ENCODE peak calls at places on chromosomes 16 and 17, in six cellular contexts. W is ascending aorta, I is dorsolateral prefrontal cortex, E is colonic mucosa, Y is vagina, F is neural progenitor cell. U is an unnamed sample. For H3K27me3, the result is how much of the 10 kb centered on the place peaks cover.

GRCh38 chr17:6450926-6451717 is 6.9 kb downstream of the PIMREG start:
- DNase-seq in W (no peak), I (no peak), E (no peak), Y (no peak), F (no peak), U (no peak)

GRCh38 chr17:12998461-12998860 is 19.4 kb downstream of the ELAC2 start:
- DNase-seq in W (no peak), I (no peak), E (no peak), Y (no peak), F (no peak), U (no peak)

GRCh38 chr17:64687959-64688358 is 25.9 kb upstream of the SMURF2 start:
- DNase-seq in W (no peak), I (no peak), E (no peak), Y (no peak), F (no peak), U (no peak)

GRCh38 chr17:80569936-80570335 is 25.3 kb downstream of the RPTOR start:
- DNase-seq in W (no peak), I (no peak), E (no peak), Y (no peak), F (no peak), U (no peak)

GRCh38 chr16:25063865-25064264 is 47.7 kb upstream of the LCMT1 start:
- DNase-seq in W (no peak), I (no peak), E (no peak), Y (no peak), F (no peak), U (no peak)

GRCh38 chr16:89658221-89658879 is 714 bp downstream of the SPATA33 start:
- DNase-seq in W (no peak), I (no peak), E (peak), Y (no peak), F (peak), U (no peak)

GRCh38 chr16:56203052-56203451 is 11.8 kb downstream of the GNAO1 start:
- DNase-seq in W (no peak), I (no peak), E (no peak), Y (no peak), F (peak), U (peak)

GRCh38 chr16:79274197-79274596 is 326.3 kb downstream of the MAF start:
- DNase-seq in W (no peak), I (no peak), E (no peak), Y (no peak), F (no peak), U (no peak)

GRCh38 chr17:45123930-45124796 is 8.2 kb downstream of the PLCD3 start:
- DNase-seq in W (no peak), I (no peak), E (peak), Y (no peak), F (no peak), U (peak)

GRCh38 chr16:70391881-70392481 is 45.3 kb downstream of the DDX19A start:
- DNase-seq in W (no peak), I (peak), E (no peak), Y (no peak), F (no peak), U (no peak)

GRCh38 chr17:1197781-1198490 is 18.2 kb upstream of the ABR start:
- DNase-seq in W (peak), I (no peak), E (peak), Y (no peak), F (no peak), U (peak)

GRCh38 chr16:74837056-74837455 is 62.4 kb upstream of the FA2H start:
- DNase-seq in W (no peak), I (no peak), E (no peak), Y (no peak), F (no peak), U (no peak)

GRCh38 chr17:60137731-60138130 is 12.0 kb upstream of the CA4 start:
- DNase-seq in W (no peak), I (no peak), E (no peak), Y (no peak), F (no peak), U (no peak)

GRCh38 chr17:39098474-39099090 is 52.9 kb downstream of the PLXDC1 start:
- DNase-seq in W (no peak), I (no peak), E (no peak), Y (no peak), F (no peak), U (no peak)

GRCh38 chr17:61457226-61457983 is 5.2 kb downstream of the TBX4 start:
- DNase-seq in W (no peak), I (no peak), E (no peak), Y (peak), F (peak), U (no peak)

GRCh38 chr16:86563489-86564345 is 2.9 kb upstream of the FOXC2 start:
- DNase-seq in W (peak), I (peak), E (peak), Y (no peak), F (peak), U (peak)

GRCh38 chr17:74354123-74354522 is 7.5 kb downstream of the BTBD17 start:
- DNase-seq in W (no peak), I (no peak), E (peak), Y (no peak), F (peak), U (no peak)

GRCh38 chr17:15451681-15452080 is 15.7 kb downstream of the CDRT4 start:
- DNase-seq in W (no peak), I (no peak), E (no peak), Y (no peak), F (no peak), U (no peak)

GRCh38 chr17:62692721-62693431 is 65.4 kb downstream of the MRC2 start:
- DNase-seq in W (no peak), I (no peak), E (no peak), Y (no peak), F (peak), U (no peak)

GRCh38 chr16:49855822-49856740 is at the start of gene ZNF423:
- DNase-seq in W (no peak), I (no peak), E (peak), Y (no peak), F (peak), U (no peak)

GRCh38 chr17:81801327-81801726 is 2.6 kb upstream of the GCGR start:
- DNase-seq in W (no peak), I (no peak), E (no peak), Y (no peak), F (no peak), U (no peak)

GRCh38 chr17:64534187-64534586 is 27.4 kb downstream of the CEP95 start:
- DNase-seq in W (no peak), I (no peak), E (no peak), Y (no peak), F (no peak), U (no peak)

GRCh38 chr17:80497726-80498241 is 21.4 kb upstream of the NPTX1 start:
- DNase-seq in W (no peak), I (no peak), E (no peak), Y (no peak), F (no peak), U (no peak)

GRCh38 chr16:82649766-82650165 is 23.0 kb downstream of the CDH13 start:
- DNase-seq in W (no peak), I (no peak), E (no peak), Y (no peak), F (no peak), U (no peak)

GRCh38 chr16:35298460-35299243 is 1839.2 kb downstream of the TP53TG3F start:
- DNase-seq in W (no peak), I (no peak), E (no peak), Y (no peak), F (no peak), U (no peak)

GRCh38 chr16:77288222-77288621 is 89.0 kb downstream of the SYCE1L start:
- DNase-seq in W (no peak), I (no peak), E (no peak), Y (no peak), F (no peak), U (no peak)

GRCh38 chr17:48439072-48439471 is 9.1 kb upstream of the SKAP1 start:
- DNase-seq in W (no peak), I (no peak), E (no peak), Y (no peak), F (no peak), U (no peak)
- H3K4me3 ChIP-seq in W (no peak), I (no peak), E (no peak), Y (no peak), F (no peak), U (no peak)

GRCh38 chr16:3472878-3473595 is 22.3 kb downstream of the C16orf90 start:
- DNase-seq in W (no peak), I (no peak), E (no peak), Y (no peak), F (no peak), U (no peak)
- H3K27ac ChIP-seq in W (no peak), I (no peak), E (no peak), Y (no peak), F (no peak), U (no peak)

DNA sequence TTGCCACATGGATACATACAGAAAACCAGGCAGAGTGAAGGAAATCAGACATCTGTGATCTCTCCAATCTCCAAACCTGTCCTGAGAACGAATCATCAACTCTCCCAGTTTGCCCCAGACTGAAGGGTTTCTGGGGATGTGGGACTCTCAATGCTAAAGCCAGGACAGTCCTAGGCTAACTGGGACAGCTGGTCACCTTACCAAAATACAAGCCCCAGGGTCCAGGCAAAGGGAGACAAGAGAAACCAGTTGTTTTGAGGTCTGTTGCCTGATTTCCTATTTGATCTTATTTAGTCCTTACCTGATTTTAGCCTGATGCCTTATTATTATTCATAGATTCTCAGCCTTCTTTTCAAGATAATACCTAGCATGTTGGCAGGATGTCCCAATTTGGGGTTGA is 51.7 kb upstream of the TAC4 start:
- DNase-seq in W (no peak), I (no peak), E (no peak), Y (no peak), F (no peak), U (no peak)
- H3K27me3 ChIP-seq in W (under half), I (under half), E (under half), Y (under half), F (half or more), U (under half)

GRCh38 chr16:29714396-29714795 is 31.4 kb downstream of the C16orf54 start:
- DNase-seq in W (no peak), I (no peak), E (no peak), Y (no peak), F (no peak), U (no peak)

GRCh38 chr16:29705030-29705429 is 26.1 kb downstream of the QPRT start:
- DNase-seq in W (no peak), I (no peak), E (no peak), Y (no peak), F (no peak), U (no peak)

GRCh38 chr16:29710227-29711219 is 31.5 kb downstream of the QPRT start:
- DNase-seq in W (no peak), I (peak), E (peak), Y (no peak), F (peak), U (peak)

GRCh38 chr16:29712770-29713169 is 33.0 kb downstream of the C16orf54 start:
- DNase-seq in W (no peak), I (no peak), E (no peak), Y (no peak), F (no peak), U (no peak)

DNA sequence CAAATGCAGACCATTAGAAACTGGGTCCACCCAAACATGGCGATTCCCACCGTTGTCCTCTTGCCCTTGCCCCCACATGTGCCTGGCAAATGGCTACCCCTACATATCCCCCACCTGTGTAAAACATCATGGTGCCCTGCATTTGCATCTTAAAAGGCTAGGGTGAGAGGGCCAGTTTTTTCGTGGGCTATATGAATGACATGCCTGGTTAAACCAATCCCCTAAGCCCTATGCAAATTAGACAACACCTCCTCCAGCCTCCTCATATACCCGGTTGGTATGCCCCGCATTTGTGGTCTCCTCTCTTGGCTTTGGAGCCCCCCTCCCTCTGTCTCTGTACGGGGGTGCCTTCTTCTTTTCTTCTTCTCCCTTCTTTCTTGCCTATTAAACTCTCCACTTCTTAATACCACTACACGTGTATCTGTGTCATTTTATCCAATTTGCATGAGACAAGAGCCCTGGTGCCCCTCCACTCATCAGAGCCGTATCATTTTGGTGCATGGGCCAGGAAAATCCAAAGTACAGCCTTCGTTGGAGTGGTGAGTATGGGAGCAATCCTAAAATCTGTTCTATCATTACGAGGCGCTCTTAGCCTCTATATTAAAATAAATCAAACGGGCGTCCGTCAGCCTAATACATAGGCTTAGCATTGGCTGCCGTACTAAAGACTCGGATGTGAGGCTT is 30.1 kb downstream of the QPRT start:
- DNase-seq in W (no peak), I (no peak), E (no peak), Y (no peak), F (peak), U (no peak)
- H3K4me3 ChIP-seq in W (no peak), I (no peak), E (no peak), Y (no peak), F (peak), U (no peak)

GRCh38 chr17:35052780-35053179 is 10.7 kb downstream of the RFFL start:
- DNase-seq in W (no peak), I (no peak), E (no peak), Y (no peak), F (no peak), U (no peak)
- H3K27ac ChIP-seq in W (no peak), I (peak), E (peak), Y (no peak), F (no peak), U (peak)

DNA sequence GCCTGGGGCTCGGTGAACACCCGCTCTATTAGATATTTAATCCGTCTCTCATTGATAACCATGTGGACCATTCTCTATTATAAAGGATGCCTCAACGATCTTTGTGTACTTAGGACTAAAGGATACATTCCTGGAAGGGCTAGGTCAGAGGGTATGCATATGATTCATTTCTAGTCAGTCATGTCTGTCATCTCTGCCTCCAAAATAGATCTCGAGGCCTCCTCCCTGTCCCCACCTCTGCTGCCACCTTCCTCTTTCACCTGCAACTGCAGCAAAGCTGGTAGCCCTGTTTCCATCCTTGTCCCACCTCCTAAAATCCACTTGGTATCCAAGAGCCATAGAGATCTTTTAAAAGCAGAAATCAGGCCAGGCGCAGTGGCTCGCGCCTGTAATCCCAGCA is 121.5 kb downstream of the KATNIP start:
- DNase-seq in W (no peak), I (no peak), E (no peak), Y (no peak), F (no peak), U (no peak)
- H3K27me3 ChIP-seq in W (under half), I (under half), E (under half), Y (under half), F (under half), U (under half)

GRCh38 chr16:88384222-88385111 is 1.7 kb downstream of the ZNF469 start:
- DNase-seq in W (no peak), I (no peak), E (no peak), Y (no peak), F (no peak), U (no peak)
- H3K4me3 ChIP-seq in W (peak), I (peak), E (no peak), Y (peak), F (no peak), U (no peak)

GRCh38 chr17:9677932-9678331 is 32.6 kb downstream of the USP43 start:
- DNase-seq in W (no peak), I (no peak), E (no peak), Y (no peak), F (no peak), U (no peak)
- H3K27ac ChIP-seq in W (no peak), I (no peak), E (no peak), Y (no peak), F (no peak), U (no peak)